ENCODE peak calls at places on chromosomes 6 and 20, in eight cellular contexts. S, I, T, P, X, N, E and R are unnamed samples.

GRCh38 chr6:111601875-111602274 is 3.8 kb downstream of the TRAF3IP2 start:
- DNase-seq in S (no peak), I (no peak), T (no peak), P (no peak), X (no peak), N (peak; percentile 63), E (peak; percentile 94), R (no peak)

GRCh38 chr6:162690158-162690557 is 37.4 kb downstream of the PRKN start:
- DNase-seq in S (no peak), I (no peak), T (no peak), P (no peak), X (no peak), N (no peak), E (no peak), R (no peak)

GRCh38 chr20:19026121-19026878 is 186.1 kb upstream of the SLC24A3 start:
- DNase-seq in S (no peak), I (no peak), T (no peak), P (no peak), X (no peak), N (no peak), E (no peak), R (no peak)

GRCh38 chr6:40394381-40394780 is 192.8 kb downstream of the LRFN2 start:
- DNase-seq in S (no peak), I (no peak), T (no peak), P (no peak), X (no peak), N (no peak), E (no peak), R (no peak)

GRCh38 chr6:125138083-125138482 is 15.5 kb upstream of the TPD52L1 start:
- DNase-seq in S (no peak), I (no peak), T (no peak), P (no peak), X (no peak), N (no peak), E (no peak), R (no peak)

GRCh38 chr20:63017076-63017825 is 10.5 kb upstream of the BHLHE23 start:
- DNase-seq in S (peak; percentile 83), I (no peak), T (no peak), P (no peak), X (no peak), N (no peak), E (no peak), R (no peak)

GRCh38 chr6:83221886-83222479 is 28.8 kb downstream of the RWDD2A start:
- DNase-seq in S (no peak), I (no peak), T (peak; percentile 82), P (no peak), X (no peak), N (no peak), E (peak; percentile 60), R (no peak)

GRCh38 chr6:291697-292505 is at the start of gene DUSP22:
- DNase-seq in S (peak; percentile 88), I (peak; percentile 96), T (peak; percentile 84), P (no peak), X (no peak), N (peak; percentile 84), E (peak; percentile 84), R (no peak)